ENCODE peak calls at places on chromosomes 12 and 14, in five cellular contexts. One of them, this sample, is unnamed.

GRCh38 chr14:51430600-51430999 is 190.6 kb downstream of the TMX1 start:
- DNase-seq in progenitor cell of endocrine pancreas: no peak
- DNase-seq in lung: no peak
- DNase-seq in psoas muscle: no peak
- DNase-seq in tibial nerve: no peak
- DNase-seq in this sample: no peak

GRCh38 chr12:33111850-33112249 is 215.3 kb upstream of the PKP2 start:
- DNase-seq in tibial nerve: no peak
- DNase-seq in lung: no peak
- DNase-seq in progenitor cell of endocrine pancreas: no peak
- DNase-seq in psoas muscle: no peak
- DNase-seq in this sample: no peak

GRCh38 chr12:5043589-5044419 is at the start of gene KCNA5:
- DNase-seq in progenitor cell of endocrine pancreas: peak; percentile 44
- DNase-seq in tibial nerve: no peak
- DNase-seq in lung: no peak
- DNase-seq in psoas muscle: no peak
- DNase-seq in this sample: peak; percentile 26

GRCh38 chr12:13162904-13163303 is 33.6 kb upstream of the EMP1 start:
- DNase-seq in progenitor cell of endocrine pancreas: no peak
- DNase-seq in lung: no peak
- DNase-seq in psoas muscle: no peak
- DNase-seq in tibial nerve: no peak
- DNase-seq in this sample: no peak

GRCh38 chr14:103730490-103731035 is 15.0 kb downstream of the ZFYVE21 start:
- DNase-seq in tibial nerve: no peak
- DNase-seq in psoas muscle: peak; percentile 80
- DNase-seq in lung: no peak
- DNase-seq in progenitor cell of endocrine pancreas: no peak
- DNase-seq in this sample: no peak

GRCh38 chr14:85731198-85731597 is 201.3 kb downstream of the FLRT2 start:
- DNase-seq in progenitor cell of endocrine pancreas: no peak
- DNase-seq in lung: peak; percentile 30
- DNase-seq in tibial nerve: peak; percentile 67
- DNase-seq in psoas muscle: no peak
- DNase-seq in this sample: no peak

GRCh38 chr12:4270670-4271432 is 2.7 kb upstream of the CCND2 start:
- DNase-seq in psoas muscle: peak; percentile 67
- DNase-seq in lung: peak; percentile 54
- DNase-seq in tibial nerve: peak; percentile 56
- DNase-seq in progenitor cell of endocrine pancreas: peak; percentile 55
- DNase-seq in this sample: peak; percentile 57

GRCh38 chr12:113867258-113867657 is 98.9 kb downstream of the RBM19 start:
- DNase-seq in progenitor cell of endocrine pancreas: no peak
- DNase-seq in lung: no peak
- DNase-seq in tibial nerve: no peak
- DNase-seq in psoas muscle: no peak
- DNase-seq in this sample: peak; percentile 50

GRCh38 chr14:44309336-44309735 is 197.7 kb downstream of the FSCB start:
- DNase-seq in progenitor cell of endocrine pancreas: no peak
- DNase-seq in lung: no peak
- DNase-seq in psoas muscle: no peak
- DNase-seq in tibial nerve: no peak
- DNase-seq in this sample: no peak

GRCh38 chr14:49954171-49954631 is 61.3 kb downstream of the ARF6 start:
- DNase-seq in lung: peak; percentile 35
- DNase-seq in tibial nerve: no peak
- DNase-seq in psoas muscle: peak; percentile 56
- DNase-seq in progenitor cell of endocrine pancreas: no peak
- DNase-seq in this sample: no peak

GRCh38 chr14:52552063-52552988 is at the start of the genes GPR137C and TXNDC16:
- DNase-seq in tibial nerve: peak; percentile 100
- DNase-seq in lung: peak; percentile 100
- DNase-seq in progenitor cell of endocrine pancreas: peak; percentile 99
- DNase-seq in psoas muscle: peak; percentile 100
- DNase-seq in this sample: peak; percentile 96

GRCh38 chr12:55707841-55708694 is at the start of gene ITGA7:
- DNase-seq in lung: peak; percentile 44
- DNase-seq in tibial nerve: no peak
- DNase-seq in psoas muscle: peak; percentile 93
- DNase-seq in progenitor cell of endocrine pancreas: peak; percentile 71
- DNase-seq in this sample: peak; percentile 66

GRCh38 chr14:102500190-102500661 is 9.3 kb downstream of the ANKRD9 start:
- DNase-seq in progenitor cell of endocrine pancreas: no peak
- DNase-seq in lung: peak; percentile 71
- DNase-seq in psoas muscle: peak; percentile 93
- DNase-seq in tibial nerve: peak; percentile 65
- DNase-seq in this sample: no peak

GRCh38 chr12:94557896-94558295 is 92.5 kb downstream of the TMCC3 start:
- DNase-seq in lung: no peak
- DNase-seq in tibial nerve: no peak
- DNase-seq in psoas muscle: no peak
- DNase-seq in progenitor cell of endocrine pancreas: no peak
- DNase-seq in this sample: no peak

GRCh38 chr12:15837141-15837781 is 44.9 kb upstream of the STRAP start:
- DNase-seq in psoas muscle: no peak
- DNase-seq in progenitor cell of endocrine pancreas: no peak
- DNase-seq in tibial nerve: no peak
- DNase-seq in lung: no peak
- DNase-seq in this sample: no peak

GRCh38 chr14:95183532-95184412 is 26.4 kb upstream of the DICER1 start:
- DNase-seq in psoas muscle: no peak
- DNase-seq in tibial nerve: no peak
- DNase-seq in lung: no peak
- DNase-seq in progenitor cell of endocrine pancreas: no peak
- DNase-seq in this sample: no peak

GRCh38 chr12:117686911-117687377 is 281.8 kb downstream of the KSR2 start:
- DNase-seq in psoas muscle: peak; percentile 74
- DNase-seq in tibial nerve: peak; percentile 43
- DNase-seq in lung: no peak
- DNase-seq in progenitor cell of endocrine pancreas: no peak
- DNase-seq in this sample: no peak

GRCh38 chr14:21068521-21069387 is 1.4 kb upstream of the ARHGEF40 start:
- DNase-seq in progenitor cell of endocrine pancreas: peak; percentile 51
- DNase-seq in lung: peak; percentile 69
- DNase-seq in psoas muscle: peak; percentile 76
- DNase-seq in tibial nerve: peak; percentile 63
- DNase-seq in this sample: peak; percentile 67

GRCh38 chr12:5173511-5174011 is 129.9 kb downstream of the KCNA5 start:
- DNase-seq in tibial nerve: no peak
- DNase-seq in progenitor cell of endocrine pancreas: no peak
- DNase-seq in lung: no peak
- DNase-seq in psoas muscle: peak; percentile 64
- DNase-seq in this sample: no peak

GRCh38 chr12:56084958-56085543 is 5.1 kb downstream of the ERBB3 start:
- DNase-seq in tibial nerve: no peak
- DNase-seq in lung: no peak
- DNase-seq in psoas muscle: peak; percentile 26
- DNase-seq in progenitor cell of endocrine pancreas: no peak
- DNase-seq in this sample: peak; percentile 61

GRCh38 chr12:113870890-113871289 is 95.2 kb downstream of the RBM19 start:
- DNase-seq in psoas muscle: no peak
- DNase-seq in lung: no peak
- DNase-seq in progenitor cell of endocrine pancreas: no peak
- DNase-seq in tibial nerve: no peak
- DNase-seq in this sample: no peak

GRCh38 chr12:104494137-104494815 is 37.5 kb downstream of the CHST11 start:
- DNase-seq in psoas muscle: no peak
- DNase-seq in lung: no peak
- DNase-seq in progenitor cell of endocrine pancreas: no peak
- DNase-seq in tibial nerve: no peak
- DNase-seq in this sample: no peak

GRCh38 chr14:94995551-94995950 is 161.8 kb downstream of the DICER1 start:
- DNase-seq in lung: no peak
- DNase-seq in psoas muscle: no peak
- DNase-seq in tibial nerve: no peak
- DNase-seq in progenitor cell of endocrine pancreas: no peak
- DNase-seq in this sample: no peak

GRCh38 chr14:54354096-54354495 is 42.7 kb upstream of the CDKN3 start:
- DNase-seq in psoas muscle: no peak
- DNase-seq in progenitor cell of endocrine pancreas: peak; percentile 18
- DNase-seq in tibial nerve: no peak
- DNase-seq in lung: peak; percentile 7
- DNase-seq in this sample: no peak
- TF ChIP-seq CTCF in psoas muscle: no peak
- TF ChIP-seq CTCF in progenitor cell of endocrine pancreas: no peak
- TF ChIP-seq CTCF in tibial nerve: no peak
- TF ChIP-seq CTCF in lung: no peak
- TF ChIP-seq CTCF in this sample: no peak

DNA sequence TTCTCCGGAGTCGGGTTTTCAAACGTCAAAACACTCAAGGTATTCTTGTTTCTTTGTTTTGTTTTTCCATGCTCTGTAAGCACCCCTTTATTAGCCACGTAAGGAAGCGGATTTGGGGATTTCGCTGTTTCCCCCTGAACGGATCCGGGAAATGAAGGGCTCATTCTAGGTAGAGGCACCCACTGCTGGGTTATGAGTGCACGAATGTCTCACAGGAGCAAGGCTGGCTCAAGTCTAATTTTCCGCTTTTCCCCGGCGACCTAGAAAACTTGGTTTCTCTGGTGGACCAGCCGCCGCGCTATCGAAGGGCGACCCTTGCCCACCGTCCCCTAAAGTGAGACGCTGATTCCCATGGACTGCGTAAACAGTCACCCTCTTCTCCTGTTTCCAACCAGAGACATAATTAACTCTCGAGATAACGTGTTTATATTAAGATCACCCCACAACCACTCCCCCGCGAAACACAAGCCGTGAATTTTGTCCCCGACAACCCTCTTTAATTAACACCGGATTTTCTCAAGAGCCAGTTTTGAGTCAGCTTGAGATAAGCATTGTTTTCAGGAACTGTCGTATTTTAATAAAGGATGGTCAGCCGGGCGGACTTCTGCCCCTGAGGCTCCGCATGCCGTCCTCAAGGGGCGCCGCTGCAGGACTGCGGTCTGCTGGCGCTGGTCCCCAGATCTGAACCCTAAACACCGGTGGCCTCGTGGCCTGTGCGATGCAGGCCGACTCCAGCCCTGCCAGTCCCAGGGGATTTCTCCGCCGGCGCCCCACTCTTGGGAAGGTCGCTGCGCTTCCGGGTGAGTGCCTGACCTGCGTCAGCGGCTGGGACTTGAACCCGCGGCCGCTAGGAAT is 523 bp upstream of the ABCC9 start:
- DNase-seq in psoas muscle: peak; percentile 87
- DNase-seq in progenitor cell of endocrine pancreas: peak; percentile 40
- DNase-seq in lung: peak; percentile 51
- DNase-seq in tibial nerve: peak; percentile 33
- DNase-seq in this sample: peak; percentile 56
- TF ChIP-seq CTCF in psoas muscle: peak; percentile 61
- TF ChIP-seq CTCF in progenitor cell of endocrine pancreas: peak; percentile 74
- TF ChIP-seq CTCF in lung: no peak
- TF ChIP-seq CTCF in tibial nerve: peak; percentile 27
- TF ChIP-seq CTCF in this sample: peak; percentile 34

GRCh38 chr14:73696466-73697390 is 17.5 kb downstream of the PNMA1 start:
- DNase-seq in tibial nerve: no peak
- DNase-seq in psoas muscle: no peak
- DNase-seq in lung: no peak
- DNase-seq in progenitor cell of endocrine pancreas: no peak
- DNase-seq in this sample: no peak
- TF ChIP-seq CTCF in tibial nerve: no peak
- TF ChIP-seq CTCF in psoas muscle: no peak
- TF ChIP-seq CTCF in lung: no peak
- TF ChIP-seq CTCF in progenitor cell of endocrine pancreas: no peak
- TF ChIP-seq CTCF in this sample: no peak

GRCh38 chr12:122721057-122721545 is 4.5 kb upstream of the HCAR3 start:
- DNase-seq in lung: no peak
- DNase-seq in psoas muscle: no peak
- DNase-seq in progenitor cell of endocrine pancreas: no peak
- DNase-seq in tibial nerve: no peak
- DNase-seq in this sample: no peak
- TF ChIP-seq CTCF in lung: no peak
- TF ChIP-seq CTCF in psoas muscle: no peak
- TF ChIP-seq CTCF in progenitor cell of endocrine pancreas: no peak
- TF ChIP-seq CTCF in tibial nerve: no peak
- TF ChIP-seq CTCF in this sample: no peak

GRCh38 chr12:85157023-85157626 is 121.0 kb downstream of the LRRIQ1 start:
- DNase-seq in tibial nerve: no peak
- DNase-seq in progenitor cell of endocrine pancreas: no peak
- DNase-seq in lung: no peak
- DNase-seq in psoas muscle: no peak
- DNase-seq in this sample: no peak

GRCh38 chr12:85156569-85156968 is 120.4 kb downstream of the LRRIQ1 start:
- DNase-seq in progenitor cell of endocrine pancreas: no peak
- DNase-seq in tibial nerve: no peak
- DNase-seq in lung: no peak
- DNase-seq in psoas muscle: no peak
- DNase-seq in this sample: no peak

DNA sequence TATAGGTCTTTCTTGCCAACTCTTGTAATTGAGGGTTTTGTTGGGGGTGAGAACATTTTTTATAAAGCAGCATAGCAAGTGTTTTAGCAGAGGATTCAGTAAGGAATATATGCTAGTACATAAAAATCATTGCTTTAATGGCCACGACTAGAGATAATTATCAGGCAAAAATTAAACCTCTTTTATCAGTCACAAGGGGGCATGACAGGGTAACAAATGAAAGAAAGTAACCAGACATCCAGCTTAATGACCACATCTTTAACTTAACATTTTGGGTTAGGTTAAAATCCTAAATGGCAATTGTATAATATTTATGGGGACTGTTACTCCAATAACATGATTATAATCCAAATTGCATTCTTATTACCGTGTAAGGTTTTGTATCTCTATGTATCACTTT is 119.6 kb downstream of the LRRIQ1 start:
- DNase-seq in tibial nerve: no peak
- DNase-seq in psoas muscle: no peak
- DNase-seq in progenitor cell of endocrine pancreas: no peak
- DNase-seq in lung: no peak
- DNase-seq in this sample: no peak
- TF ChIP-seq CTCF in tibial nerve: no peak
- TF ChIP-seq CTCF in psoas muscle: no peak
- TF ChIP-seq CTCF in progenitor cell of endocrine pancreas: peak; percentile 41
- TF ChIP-seq CTCF in lung: no peak
- TF ChIP-seq CTCF in this sample: peak; percentile 30

DNA sequence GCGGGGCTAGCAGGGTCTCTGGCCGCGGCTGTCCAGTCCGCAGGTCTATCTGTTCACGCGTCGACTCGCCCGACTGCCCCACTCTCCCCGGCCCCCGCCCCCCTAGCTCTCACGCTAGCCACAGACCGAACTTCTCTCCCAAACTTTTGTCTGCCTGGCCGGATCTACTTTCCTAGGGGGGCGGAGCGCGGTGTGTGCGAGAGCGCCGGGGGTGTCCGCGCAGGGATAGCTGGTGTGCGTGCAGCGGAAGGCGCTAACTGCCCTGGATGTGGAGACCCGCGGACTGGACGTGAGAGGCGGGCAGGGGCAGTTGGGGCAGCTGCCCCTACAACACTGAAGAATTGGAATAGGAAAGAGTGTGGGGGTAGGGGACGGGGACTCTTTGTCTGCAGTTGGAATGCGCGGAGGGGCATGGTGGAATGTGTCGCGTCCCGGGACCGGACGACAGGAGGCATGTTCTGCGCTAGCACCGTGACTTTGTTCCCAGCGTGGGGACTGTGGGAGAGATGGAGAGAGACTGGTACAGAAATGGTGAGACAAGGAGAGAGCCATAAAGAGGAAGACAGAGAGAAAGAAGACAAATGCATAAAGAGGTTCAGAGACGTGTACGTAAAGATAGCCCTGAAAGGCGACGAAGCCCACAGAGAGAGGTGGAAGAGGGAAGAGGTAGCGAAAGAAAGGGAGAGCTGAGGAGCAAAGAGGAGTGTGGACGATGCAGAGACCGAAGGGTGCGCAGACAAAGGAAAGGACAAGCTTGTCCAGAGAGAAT is at the start of gene AJUBA:
- DNase-seq in psoas muscle: peak; percentile 90
- DNase-seq in lung: peak; percentile 92
- DNase-seq in progenitor cell of endocrine pancreas: peak; percentile 84
- DNase-seq in tibial nerve: peak; percentile 85
- DNase-seq in this sample: peak; percentile 85
- TF ChIP-seq CTCF in psoas muscle: no peak
- TF ChIP-seq CTCF in lung: no peak
- TF ChIP-seq CTCF in progenitor cell of endocrine pancreas: no peak
- TF ChIP-seq CTCF in tibial nerve: no peak
- TF ChIP-seq CTCF in this sample: no peak